ENCODE peak calls at places on chromosomes 1 and 21, in five cellular contexts. A, N, U, Y and M are unnamed samples.

GRCh38 chr1:101567582-101568189 is 330.9 kb downstream of the S1PR1 start:
- DNase-seq in A (peak; percentile 31), U (peak; percentile 47), N (no peak), Y (peak; percentile 10), M (peak; percentile 2)

GRCh38 chr1:67611841-67612240 is 73.2 kb upstream of the GADD45A start:
- DNase-seq in U (no peak), N (no peak), A (no peak), Y (no peak), M (no peak)

GRCh38 chr1:55040083-55040952 is 970 bp downstream of the PCSK9 start:
- DNase-seq in A (no peak), Y (no peak), N (peak; percentile 73), U (no peak), M (no peak)

GRCh38 chr21:45055861-45056260 is 18.5 kb upstream of the ADARB1 start:
- DNase-seq in Y (no peak), A (no peak), N (no peak), U (no peak), M (no peak)

GRCh38 chr1:12014141-12014981 is 4.9 kb upstream of the MIIP start:
- DNase-seq in A (no peak), U (peak; percentile 27), N (no peak), Y (no peak), M (no peak)

GRCh38 chr1:156749429-156750118 is 1.9 kb downstream of the HDGF start:
- DNase-seq in N (no peak), A (no peak), Y (no peak), U (no peak), M (no peak)

GRCh38 chr1:87644500-87645245 is 316.0 kb downstream of the LMO4 start:
- DNase-seq in A (no peak), N (no peak), Y (no peak), U (peak; percentile 32), M (no peak)

GRCh38 chr1:159000627-159001026 is 9.1 kb upstream of the IFI16 start:
- DNase-seq in A (no peak), Y (no peak), U (peak; percentile 97), N (no peak), M (peak; percentile 10)

GRCh38 chr1:56255516-56256181 is 323.7 kb downstream of the PLPP3 start:
- DNase-seq in A (no peak), N (no peak), U (peak; percentile 96), Y (no peak), M (no peak)

GRCh38 chr1:245807306-245807705 is 652.5 kb downstream of the KIF26B start:
- DNase-seq in U (peak; percentile 50), N (no peak), Y (no peak), A (no peak), M (no peak)

GRCh38 chr1:41359211-41360073 is 1.8 kb upstream of the FOXO6 start:
- DNase-seq in A (peak; percentile 7), N (peak; percentile 67), Y (no peak), U (peak; percentile 78), M (no peak)

GRCh38 chr1:207978441-207978840 is 67.5 kb upstream of the CD34 start:
- DNase-seq in Y (no peak), A (no peak), N (no peak), U (no peak), M (no peak)

GRCh38 chr1:100773444-100773843 is 53.9 kb downstream of the VCAM1 start:
- DNase-seq in A (no peak), N (no peak), Y (no peak), U (peak; percentile 41), M (no peak)

GRCh38 chr1:113278777-113279176 is 111.5 kb upstream of the MAGI3 start:
- DNase-seq in Y (no peak), N (no peak), U (no peak), A (no peak), M (no peak)

GRCh38 chr1:93769767-93770166 is 88.1 kb upstream of the BCAR3 start:
- DNase-seq in N (no peak), A (no peak), Y (no peak), U (no peak), M (no peak)

GRCh38 chr21:29316029-29316742 is 17.5 kb downstream of the BACH1 start:
- DNase-seq in Y (no peak), U (no peak), N (no peak), A (no peak), M (no peak)

GRCh38 chr1:2532485-2533160 is 2.6 kb upstream of the HES5 start:
- DNase-seq in A (no peak), U (no peak), Y (no peak), N (no peak), M (no peak)

GRCh38 chr1:235006132-235006721 is 122.4 kb downstream of the TOMM20 start:
- DNase-seq in A (no peak), N (no peak), Y (no peak), U (no peak), M (no peak)

GRCh38 chr21:40254540-40255455 is 387.6 kb downstream of the PCP4 start:
- DNase-seq in N (no peak), U (no peak), A (no peak), Y (no peak), M (no peak)

GRCh38 chr1:11885922-11886321 is 27.2 kb upstream of the NPPB start:
- DNase-seq in A (no peak), U (no peak), Y (no peak), N (no peak), M (no peak)

GRCh38 chr1:89657886-89658285 is 25.0 kb downstream of the LRRC8C start:
- DNase-seq in U (no peak), N (no peak), A (no peak), Y (no peak), M (no peak)

GRCh38 chr1:99672022-99672421 is 26.1 kb downstream of the PALMD start:
- DNase-seq in N (no peak), U (no peak), A (no peak), Y (no peak), M (no peak)

GRCh38 chr1:75765697-75766355 is 20.2 kb upstream of the RABGGTB start:
- DNase-seq in N (no peak), U (peak; percentile 68), Y (peak; percentile 47), A (no peak), M (no peak)

GRCh38 chr1:226154593-226154992 is 31.9 kb downstream of the ACBD3 start:
- DNase-seq in N (no peak), U (no peak), Y (no peak), A (no peak), M (no peak)